ENCODE peak calls at places on chromosomes 7 and 10, in nine cellular contexts. F, D, I, U, Z, G, E, C and T are unnamed samples.

GRCh38 chr7:112184455-112184854 is 21.7 kb downstream of the DOCK4 start:
- DNase-seq in G (no peak), C (no peak), F (no peak), E (no peak), U (no peak), I (no peak), Z (no peak), D (no peak), T (no peak)

GRCh38 chr10:86321568-86321967 is 45.0 kb downstream of the GRID1 start:
- DNase-seq in C (no peak), G (no peak), F (no peak), U (no peak), E (no peak), Z (no peak), I (no peak), D (no peak), T (no peak)

GRCh38 chr7:98559219-98559618 is 57.9 kb upstream of the NPTX2 start:
- DNase-seq in I (no peak), G (no peak), E (no peak), D (no peak), C (no peak), U (no peak), F (no peak), Z (no peak), T (no peak)

GRCh38 chr7:119270045-119270464 is 1002.9 kb upstream of the KCND2 start:
- DNase-seq in G (peak; percentile 69), D (no peak), I (peak; percentile 57), F (peak; percentile 87), Z (peak; percentile 64), E (peak; percentile 56), C (peak; percentile 82), U (peak; percentile 84), T (no peak)

GRCh38 chr7:110724811-110725210 is 366.1 kb upstream of the LRRN3 start:
- DNase-seq in C (no peak), I (no peak), E (no peak), U (no peak), D (no peak), Z (no peak), G (no peak), F (no peak), T (no peak)

GRCh38 chr7:40604601-40605438 is 470.0 kb downstream of the SUGCT start:
- DNase-seq in U (peak; percentile 87), Z (peak; percentile 26), I (peak; percentile 57), E (peak; percentile 10), F (peak; percentile 71), C (peak; percentile 19), G (peak; percentile 84), D (no peak), T (no peak)

GRCh38 chr10:108275895-108276685 is 1111.6 kb upstream of the SORCS1 start:
- DNase-seq in E (no peak), Z (no peak), C (no peak), I (no peak), U (no peak), F (no peak), D (no peak), G (no peak), T (no peak)

GRCh38 chr10:31723074-31723750 is 205.4 kb downstream of the ARHGAP12 start:
- DNase-seq in F (no peak), G (no peak), C (peak; percentile 18), U (no peak), E (no peak), I (no peak), Z (no peak), D (no peak), T (no peak)

GRCh38 chr10:33422779-33423520 is 88.5 kb upstream of the NRP1 start:
- DNase-seq in I (no peak), G (no peak), D (no peak), Z (peak; percentile 85), E (no peak), F (no peak), C (peak; percentile 34), U (no peak), T (no peak)

GRCh38 chr7:149719912-149720335 is 53.5 kb downstream of the ZNF467 start:
- DNase-seq in E (no peak), U (no peak), F (no peak), C (no peak), D (no peak), I (no peak), Z (no peak), G (no peak), T (no peak)

GRCh38 chr10:51314079-51314835 is 240.0 kb downstream of the PRKG1 start:
- DNase-seq in F (no peak), E (no peak), C (no peak), D (no peak), G (no peak), Z (no peak), I (no peak), U (no peak), T (no peak)

GRCh38 chr7:3039787-3040186 is 3.9 kb downstream of the CARD11 start:
- DNase-seq in F (no peak), C (no peak), E (no peak), Z (no peak), D (no peak), I (no peak), U (no peak), G (no peak), T (no peak)

DNA sequence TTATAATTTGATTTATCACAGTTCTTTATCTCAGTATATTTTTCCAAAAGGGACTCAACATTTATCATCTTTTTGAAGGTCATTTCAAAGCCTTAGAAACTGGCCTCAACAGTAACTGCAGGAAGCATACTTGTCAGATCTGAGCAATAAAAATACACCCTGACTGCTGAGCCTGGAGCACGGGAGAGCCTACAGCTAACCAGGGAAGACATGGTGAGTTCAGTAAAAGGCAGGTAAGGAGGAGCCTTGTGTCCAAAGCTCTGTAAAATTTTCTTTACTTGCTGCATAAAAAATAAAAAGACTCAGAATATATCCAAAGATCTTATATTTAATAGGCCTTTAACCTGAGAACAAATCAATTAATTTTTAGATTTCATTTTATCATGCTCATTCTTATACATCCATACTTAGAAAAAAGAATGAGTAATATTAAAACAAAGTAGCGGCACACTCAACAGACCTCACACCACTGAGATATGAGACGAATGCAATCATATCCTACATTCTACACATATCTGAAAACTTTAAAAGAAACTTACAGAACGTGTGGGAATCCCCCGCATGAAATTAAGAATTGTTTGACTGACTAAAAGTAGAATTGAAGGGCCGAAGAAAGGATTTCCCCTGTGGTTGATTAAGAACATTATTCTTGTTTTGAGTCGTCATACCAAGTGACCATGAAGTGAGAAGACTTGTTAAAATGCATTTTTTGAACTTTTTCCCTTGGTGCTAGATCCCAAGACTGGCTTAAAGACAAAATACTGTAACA is 296.4 kb upstream of the MKLN1 start:
- DNase-seq in E (no peak), Z (no peak), G (no peak), F (no peak), I (no peak), U (no peak), D (no peak), C (no peak), T (no peak)
- H3K4me1 ChIP-seq in E (peaks cover 39% of the 10 kb centered on the region), Z (peaks cover 35% of the 10 kb centered on the region), G (peaks cover 8% of the 10 kb centered on the region), F (no peaks in the 10 kb centered on the region), I (peaks cover 12% of the 10 kb centered on the region), U (no peaks in the 10 kb centered on the region), D (peaks cover 45% of the 10 kb centered on the region), C (peaks cover 34% of the 10 kb centered on the region), T (peaks cover 75% of the 10 kb centered on the region)

GRCh38 chr10:3980660-3981059 is 195.7 kb upstream of the KLF6 start:
- DNase-seq in U (no peak), G (no peak), E (no peak), D (no peak), I (no peak), Z (no peak), C (no peak), F (no peak), T (peak; percentile 74)

GRCh38 chr10:3978174-3978573 is 193.2 kb upstream of the KLF6 start:
- DNase-seq in G (no peak), C (peak; percentile 71), Z (no peak), D (no peak), I (no peak), U (no peak), F (no peak), E (peak; percentile 6), T (no peak)

GRCh38 chr10:3981300-3981699 is 196.3 kb upstream of the KLF6 start:
- DNase-seq in F (no peak), C (no peak), I (no peak), U (no peak), Z (no peak), G (no peak), E (no peak), D (no peak), T (no peak)

GRCh38 chr10:3978762-3979161 is 193.8 kb upstream of the KLF6 start:
- DNase-seq in E (no peak), U (no peak), C (peak; percentile 19), F (no peak), G (no peak), D (no peak), I (no peak), Z (no peak), T (peak; percentile 31)

GRCh38 chr10:3980139-3980538 is 195.1 kb upstream of the KLF6 start:
- DNase-seq in E (no peak), G (no peak), D (no peak), C (no peak), Z (no peak), F (no peak), U (no peak), I (no peak), T (no peak)
- H3K4me1 ChIP-seq in E (peaks cover 16% of the 10 kb centered on the region), G (no peaks in the 10 kb centered on the region), D (peaks cover 67% of the 10 kb centered on the region), C (peaks cover 14% of the 10 kb centered on the region), Z (no peaks in the 10 kb centered on the region), F (no peaks in the 10 kb centered on the region), U (no peaks in the 10 kb centered on the region), I (no peaks in the 10 kb centered on the region), T (peaks cover 50% of the 10 kb centered on the region)

DNA sequence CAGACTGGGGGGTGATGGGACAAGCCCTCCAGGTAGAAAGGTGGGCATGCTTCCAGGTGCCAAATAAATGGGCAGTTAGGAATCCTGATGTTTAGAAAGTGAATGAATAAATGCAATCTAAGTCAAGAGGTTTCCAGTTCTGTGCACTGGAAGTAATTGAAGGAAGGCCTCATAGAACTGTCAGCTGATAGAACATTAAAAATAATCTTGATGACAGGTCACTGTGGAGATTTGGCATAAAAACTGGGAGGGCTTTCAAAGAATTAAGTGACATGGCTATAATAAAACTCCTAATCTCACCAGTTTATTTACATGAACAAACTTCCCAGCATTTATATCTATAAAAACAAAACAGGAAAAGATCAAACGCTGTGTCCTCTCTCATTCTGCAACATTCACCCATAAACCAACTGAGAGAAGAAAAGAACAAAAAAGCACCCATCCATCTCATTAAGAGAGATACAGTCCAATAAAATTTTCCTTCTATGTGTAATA is 170.5 kb downstream of the SLIT1 start:
- DNase-seq in D (no peak), G (no peak), U (no peak), E (no peak), Z (no peak), F (no peak), I (no peak), C (no peak), T (no peak)
- H3K4me1 ChIP-seq in D (no peaks in the 10 kb centered on the region), G (no peaks in the 10 kb centered on the region), U (peaks cover 3% of the 10 kb centered on the region), E (no peaks in the 10 kb centered on the region), Z (peaks cover 5% of the 10 kb centered on the region), F (no peaks in the 10 kb centered on the region), I (peaks cover 2% of the 10 kb centered on the region), C (no peaks in the 10 kb centered on the region), T (peaks cover 9% of the 10 kb centered on the region)

GRCh38 chr10:69332278-69333010 is 54.1 kb downstream of the HK1 start:
- DNase-seq in U (no peak), Z (no peak), I (no peak), C (peak; percentile 24), E (no peak), G (no peak), D (no peak), F (no peak), T (no peak)
- H3K4me1 ChIP-seq in U (peaks cover 74% of the 10 kb centered on the region), Z (peaks cover 39% of the 10 kb centered on the region), I (peaks cover 18% of the 10 kb centered on the region), C (peaks cover 20% of the 10 kb centered on the region), E (peaks cover 22% of the 10 kb centered on the region), G (peaks cover 14% of the 10 kb centered on the region), D (peaks cover 26% of the 10 kb centered on the region), F (peaks cover 44% of the 10 kb centered on the region), T (peaks cover 42% of the 10 kb centered on the region)